ENCODE peak calls at places on chromosome 18, in ten cellular contexts. N, K, C, E, I, X, B, W, J and U are unnamed samples.

GRCh38 chr18:57048859-57049258 is 98.0 kb upstream of the BOD1L2 start:
- DNase-seq in N (no peak), K (no peak), C (no peak), E (no peak), I (no peak), X (no peak), B (no peak), W (no peak), J (no peak), U (no peak)

GRCh38 chr18:74546751-74547530 is 12.6 kb downstream of the CNDP1 start:
- DNase-seq in N (no peak), K (no peak), C (no peak), E (peak), I (no peak), X (no peak), B (no peak), W (peak), J (no peak), U (no peak)

GRCh38 chr18:26088482-26088881 is 1.9 kb downstream of the SS18 start:
- DNase-seq in N (no peak), K (no peak), C (no peak), E (peak), I (no peak), X (no peak), B (no peak), W (no peak), J (no peak), U (no peak)

GRCh38 chr18:21083017-21083416 is 28.6 kb downstream of the ROCK1 start:
- DNase-seq in N (no peak), K (no peak), C (no peak), E (no peak), I (no peak), X (no peak), B (no peak), W (no peak), J (no peak), U (no peak)

GRCh38 chr18:36535202-36535935 is 237.9 kb downstream of the FHOD3 start:
- DNase-seq in N (no peak), K (no peak), C (no peak), E (no peak), I (no peak), X (no peak), B (no peak), W (no peak), J (no peak), U (no peak)

GRCh38 chr18:78576967-78577366 is 402.7 kb upstream of the SALL3 start:
- DNase-seq in N (no peak), K (no peak), C (no peak), E (no peak), I (no peak), X (no peak), B (no peak), W (no peak), J (no peak), U (no peak)

GRCh38 chr18:48935433-48935774 is 15.4 kb downstream of the SMAD7 start:
- DNase-seq in N (no peak), K (no peak), C (no peak), E (no peak), I (no peak), X (no peak), B (no peak), W (no peak), J (no peak), U (no peak)

GRCh38 chr18:23170137-23170536 is 34.9 kb downstream of the CABLES1 start:
- DNase-seq in N (no peak), K (no peak), C (no peak), E (no peak), I (no peak), X (no peak), B (no peak), W (no peak), J (no peak), U (no peak)

GRCh38 chr18:56702946-56703345 is 51.8 kb downstream of the WDR7 start:
- DNase-seq in N (peak), K (peak), C (no peak), E (peak), I (peak), X (no peak), B (peak), W (no peak), J (peak), U (peak)

GRCh38 chr18:56748698-56749268 is 97.6 kb downstream of the WDR7 start:
- DNase-seq in N (peak), K (peak), C (no peak), E (peak), I (peak), X (no peak), B (peak), W (peak), J (peak), U (peak)

GRCh38 chr18:12455511-12455910 is 47.8 kb downstream of the PRELID3A start:
- DNase-seq in N (no peak), K (no peak), C (no peak), E (peak), I (peak), X (no peak), B (no peak), W (no peak), J (no peak), U (peak)

GRCh38 chr18:57542801-57543427 is 43.6 kb downstream of the FECH start:
- DNase-seq in N (no peak), K (no peak), C (no peak), E (peak), I (no peak), X (no peak), B (no peak), W (no peak), J (no peak), U (no peak)

GRCh38 chr18:39602112-39602511 is 2036.5 kb upstream of the CELF4 start:
- DNase-seq in N (no peak), K (no peak), C (no peak), E (no peak), I (no peak), X (no peak), B (no peak), W (no peak), J (no peak), U (no peak)

GRCh38 chr18:57803119-57803969 is at the start of gene ATP8B1:
- DNase-seq in N (peak), K (no peak), C (peak), E (peak), I (no peak), X (no peak), B (peak), W (peak), J (no peak), U (no peak)

GRCh38 chr18:55353806-55354205 is 234.2 kb downstream of the TCF4 start:
- DNase-seq in N (no peak), K (no peak), C (no peak), E (no peak), I (no peak), X (no peak), B (no peak), W (no peak), J (no peak), U (no peak)

GRCh38 chr18:57461652-57462269 is 26.6 kb downstream of the ONECUT2 start:
- DNase-seq in N (no peak), K (no peak), C (no peak), E (no peak), I (no peak), X (no peak), B (no peak), W (no peak), J (no peak), U (no peak)

GRCh38 chr18:12586956-12587355 is 71.0 kb downstream of the SPIRE1 start:
- DNase-seq in N (no peak), K (no peak), C (no peak), E (no peak), I (no peak), X (no peak), B (no peak), W (no peak), J (no peak), U (no peak)

GRCh38 chr18:5543854-5544389 is at the start of gene EPB41L3:
- DNase-seq in N (no peak), K (no peak), C (peak), E (peak), I (no peak), X (no peak), B (peak), W (peak), J (peak), U (peak)

GRCh38 chr18:26134110-26134509 is 441 bp downstream of the PSMA8 start:
- DNase-seq in N (no peak), K (no peak), C (no peak), E (no peak), I (no peak), X (no peak), B (no peak), W (no peak), J (no peak), U (no peak)